ENCODE peak calls at places on chromosomes 2 and 18, in five cellular contexts. O is GM23338, Q is HepG2, T is neural progenitor cell, R is fibroblast of lung. M is an unnamed sample.

GRCh38 chr2:237742191-237742590 is 56.4 kb upstream of the RBM44 start:
- DNase-seq in O (no peak), Q (peak; percentile 73), T (no peak), R (no peak), M (no peak)

GRCh38 chr2:133568172-133568571 is at the start of gene NCKAP5:
- DNase-seq in O (peak; percentile 34), Q (no peak), T (peak; percentile 57), R (peak; percentile 71), M (no peak)

GRCh38 chr2:79910643-79911042 is 393.9 kb downstream of the LRRTM1 start:
- DNase-seq in O (peak; percentile 41), Q (no peak), T (no peak), R (no peak), M (no peak)

GRCh38 chr18:58268849-58269248 is 224.8 kb downstream of the NEDD4L start:
- DNase-seq in O (no peak), Q (no peak), T (no peak), R (peak; percentile 87), M (no peak)

GRCh38 chr2:23513881-23514793 is 129.2 kb downstream of the KLHL29 start:
- DNase-seq in O (no peak), Q (no peak), T (no peak), R (no peak), M (no peak)

GRCh38 chr18:74064510-74064909 is 83.1 kb downstream of the FBXO15 start:
- DNase-seq in O (no peak), Q (no peak), T (no peak), R (no peak), M (peak; percentile 30)

GRCh38 chr2:227642691-227643090 is 23.9 kb upstream of the SCYGR5 start:
- DNase-seq in O (no peak), Q (peak; percentile 45), T (no peak), R (peak; percentile 74), M (no peak)

GRCh38 chr2:135149251-135149650 is 97.2 kb downstream of the RAB3GAP1 start:
- DNase-seq in O (no peak), Q (peak; percentile 15), T (no peak), R (peak; percentile 40), M (no peak)

GRCh38 chr2:104685591-104685990 is 168.3 kb upstream of the POU3F3 start:
- DNase-seq in O (no peak), Q (no peak), T (no peak), R (no peak), M (no peak)

GRCh38 chr18:79356435-79356834 is 39.3 kb upstream of the NFATC1 start:
- DNase-seq in O (no peak), Q (no peak), T (peak; percentile 14), R (no peak), M (no peak)

GRCh38 chr2:19435815-19436214 is 77.4 kb upstream of the OSR1 start:
- DNase-seq in O (no peak), Q (no peak), T (no peak), R (no peak), M (no peak)

GRCh38 chr18:25169701-25170100 is 182.3 kb downstream of the ZNF521 start:
- DNase-seq in O (no peak), Q (no peak), T (no peak), R (peak; percentile 22), M (no peak)

GRCh38 chr2:150449856-150450255 is 37.6 kb downstream of the RND3 start:
- DNase-seq in O (no peak), Q (peak; percentile 13), T (no peak), R (no peak), M (peak; percentile 71)

GRCh38 chr2:215903208-215903607 is 110.1 kb downstream of the MREG start:
- DNase-seq in O (no peak), Q (no peak), T (no peak), R (no peak), M (no peak)

GRCh38 chr2:141610564-141610963 is 520.3 kb downstream of the LRP1B start:
- DNase-seq in O (peak; percentile 27), Q (no peak), T (no peak), R (no peak), M (no peak)

GRCh38 chr18:62808116-62808515 is 92.8 kb downstream of the PHLPP1 start:
- DNase-seq in O (no peak), Q (no peak), T (no peak), R (no peak), M (no peak)

GRCh38 chr2:23545811-23546210 is 160.8 kb downstream of the KLHL29 start:
- DNase-seq in O (no peak), Q (no peak), T (no peak), R (no peak), M (no peak)

GRCh38 chr2:207163053-207163814 is 2.5 kb downstream of the KLF7 start:
- DNase-seq in O (peak; percentile 36), Q (peak; percentile 75), T (no peak), R (peak; percentile 96), M (no peak)

GRCh38 chr2:128663371-128664050 is 344.8 kb upstream of the HS6ST1 start:
- DNase-seq in O (no peak), Q (no peak), T (no peak), R (no peak), M (no peak)

GRCh38 chr2:65937379-65938160 is 497.4 kb upstream of the MEIS1 start:
- DNase-seq in O (no peak), Q (no peak), T (no peak), R (peak; percentile 22), M (no peak)

GRCh38 chr18:63005306-63005705 is 290.0 kb downstream of the PHLPP1 start:
- DNase-seq in O (no peak), Q (no peak), T (no peak), R (no peak), M (no peak)

GRCh38 chr2:150100311-150100710 is 387.2 kb downstream of the RND3 start:
- DNase-seq in O (no peak), Q (no peak), T (peak; percentile 50), R (no peak), M (no peak)

GRCh38 chr2:70887550-70888229 is 48.0 kb upstream of the ATP6V1B1 start:
- DNase-seq in O (peak; percentile 93), Q (no peak), T (peak; percentile 93), R (no peak), M (no peak)

GRCh38 chr2:25617948-25618646 is 55.3 kb downstream of the DTNB start:
- DNase-seq in O (no peak), Q (peak; percentile 10), T (no peak), R (peak; percentile 94), M (no peak)

GRCh38 chr2:197255550-197255949 is 55.0 kb downstream of the ANKRD44 start:
- DNase-seq in O (peak; percentile 44), Q (no peak), T (peak; percentile 70), R (peak; percentile 58), M (peak; percentile 61)

GRCh38 chr18:78138993-78139496 is 840.6 kb upstream of the SALL3 start:
- DNase-seq in O (no peak), Q (no peak), T (peak; percentile 72), R (no peak), M (no peak)

GRCh38 chr2:188047760-188048159 is 243.9 kb upstream of the GULP1 start:
- DNase-seq in O (no peak), Q (no peak), T (no peak), R (no peak), M (no peak)

DNA sequence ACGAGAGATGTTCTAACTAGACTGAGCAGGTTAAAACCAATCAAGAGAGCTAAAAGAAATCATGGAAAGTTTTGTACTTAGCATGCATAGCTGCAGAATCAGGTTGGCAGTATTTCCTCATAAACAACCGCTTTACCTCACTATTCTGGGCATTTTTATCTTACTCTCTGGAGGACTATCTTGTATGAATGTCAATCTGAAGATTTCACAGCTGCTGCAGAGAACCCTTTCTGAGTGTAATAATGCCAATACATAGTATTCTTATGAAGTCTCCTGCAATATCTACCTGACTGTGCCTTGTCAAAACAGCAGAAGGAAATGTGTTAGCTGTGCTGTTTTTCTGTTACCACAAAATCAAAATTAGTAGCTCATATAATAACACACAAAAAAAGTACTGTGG is 705.9 kb upstream of the FSHR start:
- DNase-seq in O (no peak), Q (no peak), T (no peak), R (no peak), M (no peak)
- H3K4me3 ChIP-seq in O (no peak overlapping the region), Q (no peak overlapping the region), T (no peak overlapping the region), R (no peak overlapping the region), M (no peak overlapping the region)

GRCh38 chr2:1664698-1665097 is 79.6 kb downstream of the PXDN start:
- DNase-seq in O (no peak), Q (no peak), T (no peak), R (no peak), M (no peak)
- H4K20me1 ChIP-seq in O (peaks cover 3% of the 10 kb centered on the region), Q (no peaks in the 10 kb centered on the region), T (no peaks in the 10 kb centered on the region), R (no peaks in the 10 kb centered on the region), M (no peaks in the 10 kb centered on the region)

GRCh38 chr2:98483257-98483861 is 38.7 kb downstream of the INPP4A start:
- DNase-seq in O (no peak), Q (no peak), T (no peak), R (no peak), M (no peak)
- H3K79me2 ChIP-seq in O (peaks cover 75% of the 10 kb centered on the region), Q (no peaks in the 10 kb centered on the region), T (peaks cover 54% of the 10 kb centered on the region), R (no peaks in the 10 kb centered on the region), M (peaks cover 97% of the 10 kb centered on the region)

DNA sequence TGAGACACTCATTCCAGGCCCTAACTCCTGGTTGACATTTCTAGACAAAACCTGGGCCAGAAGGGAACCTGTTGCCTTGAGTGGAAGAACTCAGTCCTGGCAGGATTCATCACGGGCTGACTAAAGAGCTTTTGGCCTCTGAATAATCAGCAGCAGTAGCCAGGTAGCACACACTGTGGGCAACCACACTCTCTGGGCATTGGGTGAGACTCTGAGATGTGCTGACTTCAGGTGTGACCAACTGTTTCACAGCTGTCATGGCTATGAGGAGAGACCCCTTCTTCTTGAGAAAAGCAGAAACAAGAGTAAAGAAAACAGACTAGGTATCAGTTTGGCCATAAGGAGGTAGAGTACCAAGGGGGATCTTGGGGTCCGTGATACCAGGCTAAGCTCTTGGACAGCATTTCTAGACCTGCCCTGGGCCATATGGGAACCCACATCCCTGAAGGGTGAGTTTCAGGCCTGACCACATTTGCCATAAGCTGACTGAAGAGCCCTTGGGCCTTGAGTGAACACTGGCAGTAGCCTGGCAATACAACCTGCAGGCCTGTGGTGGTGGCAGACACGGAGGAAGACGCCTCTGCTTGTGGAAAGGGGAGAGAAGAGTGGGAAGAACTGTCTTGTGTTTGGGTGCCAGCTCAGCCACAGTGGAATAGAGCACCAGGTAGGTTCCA is 230.9 kb downstream of the DLGAP1 start:
- DNase-seq in O (no peak), Q (no peak), T (no peak), R (no peak), M (no peak)
- H3K4me3 ChIP-seq in O (no peak overlapping the region), Q (no peak overlapping the region), T (no peak overlapping the region), R (no peak overlapping the region), M (no peak overlapping the region)

GRCh38 chr2:239388236-239389151 is 12.3 kb downstream of the HDAC4 start:
- DNase-seq in O (no peak), Q (no peak), T (no peak), R (no peak), M (no peak)
- H4K20me1 ChIP-seq in O (peaks cover 9% of the 10 kb centered on the region), Q (peaks cover 30% of the 10 kb centered on the region), T (peaks cover 73% of the 10 kb centered on the region), R (no peaks in the 10 kb centered on the region), M (peaks cover 99% of the 10 kb centered on the region)

DNA sequence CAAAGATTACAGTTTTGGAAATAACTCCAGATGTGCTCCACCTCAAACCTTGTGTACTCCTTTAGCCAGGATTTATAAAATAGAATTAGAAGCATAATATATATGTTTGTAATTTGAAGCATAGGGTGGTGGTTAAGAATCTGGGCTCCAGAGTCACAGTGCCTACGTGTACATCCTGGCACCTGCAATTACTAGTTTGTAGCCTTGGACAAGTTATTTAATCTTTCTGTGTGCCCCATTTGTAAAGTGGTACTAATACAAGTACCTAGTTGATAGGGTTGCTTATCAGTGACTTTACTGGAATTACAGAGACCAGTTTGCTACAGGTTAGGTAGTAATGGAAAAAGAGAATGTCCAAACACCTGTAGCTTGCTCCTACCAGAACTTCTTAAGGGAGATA is 28.6 kb downstream of the EML4 start:
- DNase-seq in O (no peak), Q (no peak), T (no peak), R (no peak), M (no peak)
- H3K79me2 ChIP-seq in O (peaks cover 95% of the 10 kb centered on the region), Q (peaks cover 98% of the 10 kb centered on the region), T (peaks cover 99% of the 10 kb centered on the region), R (peaks cover 53% of the 10 kb centered on the region), M (peaks cover 88% of the 10 kb centered on the region)

M was measured in DND-41.